ENCODE peak calls at places on chromosome 3, in six cellular contexts. S is CD8-positive, alpha-beta T cell; V is GM23338; C is lung; Z is testis; P is ascending aorta. B is an unnamed sample.

GRCh38 chr3:36729204-36730056 is 34.9 kb downstream of the DCLK3 start:
- DNase-seq in S (no peak), V (peak; percentile 59), C (no peak), Z (no peak), P (no peak), B (no peak)

GRCh38 chr3:103134023-103134724 is 699.4 kb downstream of the ZPLD1 start:
- DNase-seq in S (no peak), V (no peak), C (no peak), Z (no peak), P (no peak), B (no peak)

GRCh38 chr3:15272431-15273196 is 59.8 kb downstream of the SH3BP5 start:
- DNase-seq in S (no peak), V (peak; percentile 47), C (no peak), Z (peak; percentile 13), P (no peak), B (no peak)

GRCh38 chr3:142087676-142088075 is 61.7 kb downstream of the TFDP2 start:
- DNase-seq in S (no peak), V (no peak), C (no peak), Z (no peak), P (no peak), B (no peak)

GRCh38 chr3:119939087-119939486 is 155.2 kb downstream of the GSK3B start:
- DNase-seq in S (no peak), V (no peak), C (no peak), Z (no peak), P (no peak), B (no peak)

GRCh38 chr3:84194032-84194431 is 764.8 kb upstream of the CADM2 start:
- DNase-seq in S (no peak), V (no peak), C (no peak), Z (no peak), P (no peak), B (no peak)

GRCh38 chr3:174844746-174845145 is 14.4 kb upstream of the NAALADL2 start:
- DNase-seq in S (no peak), V (no peak), C (no peak), Z (no peak), P (no peak), B (no peak)

GRCh38 chr3:63067999-63068645 is 192.9 kb upstream of the CADPS start:
- DNase-seq in S (no peak), V (peak; percentile 80), C (no peak), Z (peak; percentile 34), P (no peak), B (no peak)

GRCh38 chr3:184815046-184815930 is 3.3 kb downstream of the VPS8 start:
- DNase-seq in S (no peak), V (no peak), C (no peak), Z (no peak), P (no peak), B (no peak)

GRCh38 chr3:48209438-48209837 is 13.9 kb upstream of the CAMP start:
- DNase-seq in S (no peak), V (no peak), C (no peak), Z (no peak), P (no peak), B (no peak)

GRCh38 chr3:74217467-74217866 is 397.0 kb downstream of the CNTN3 start:
- DNase-seq in S (no peak), V (no peak), C (no peak), Z (no peak), P (no peak), B (no peak)

GRCh38 chr3:185473290-185473815 is 25.5 kb downstream of the TMEM41A start:
- DNase-seq in S (no peak), V (no peak), C (no peak), Z (no peak), P (no peak), B (no peak)

GRCh38 chr3:36303286-36303685 is 77.0 kb upstream of the STAC start:
- DNase-seq in S (no peak), V (no peak), C (no peak), Z (no peak), P (no peak), B (no peak)

GRCh38 chr3:151209652-151210051 is 6.6 kb upstream of the GPR171 start:
- DNase-seq in S (no peak), V (no peak), C (no peak), Z (no peak), P (no peak), B (no peak)

GRCh38 chr3:4343258-4343657 is 40.1 kb downstream of the SETMAR start:
- DNase-seq in S (no peak), V (no peak), C (no peak), Z (no peak), P (no peak), B (no peak)
- H3K27ac ChIP-seq in S (no peak overlapping the region), V (no peak overlapping the region), C (no peak overlapping the region), Z (no peak overlapping the region), P (no peak overlapping the region), B (peak overlapping the region; percentile 51)

GRCh38 chr3:153339065-153339464 is 177.0 kb downstream of the RAP2B start:
- DNase-seq in S (no peak), V (no peak), C (no peak), Z (no peak), P (no peak), B (no peak)
- H3K27ac ChIP-seq in S (no peak overlapping the region), V (no peak overlapping the region), C (no peak overlapping the region), Z (no peak overlapping the region), P (no peak overlapping the region), B (no peak overlapping the region)

DNA sequence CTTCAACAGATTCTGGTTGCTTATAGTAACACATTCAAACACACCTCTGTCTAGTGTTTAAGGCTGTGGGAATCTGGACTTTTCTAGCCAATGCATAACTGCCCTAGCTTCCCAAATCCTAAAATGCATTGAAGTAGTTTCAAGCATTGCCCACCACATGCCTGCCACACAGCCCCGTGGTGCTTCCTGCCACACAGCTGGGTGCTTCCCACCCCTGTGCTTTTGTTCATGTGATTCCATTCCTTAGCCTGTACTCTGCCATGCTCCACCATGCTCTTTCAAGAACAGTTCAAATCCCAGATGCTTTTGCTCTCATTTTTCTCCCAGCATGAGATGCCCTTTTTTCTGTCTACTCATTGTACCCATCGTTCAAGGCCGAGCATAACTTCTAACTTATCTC is 2.3 kb upstream of the CMC1 start:
- DNase-seq in S (no peak), V (no peak), C (no peak), Z (no peak), P (no peak), B (no peak)
- H3K27ac ChIP-seq in S (no peak overlapping the region), V (no peak overlapping the region), C (no peak overlapping the region), Z (no peak overlapping the region), P (no peak overlapping the region), B (no peak overlapping the region)

GRCh38 chr3:58032186-58032585 is 24.0 kb downstream of the FLNB start:
- DNase-seq in S (no peak), V (no peak), C (no peak), Z (no peak), P (no peak), B (no peak)
- H3K27ac ChIP-seq in S (no peak overlapping the region), V (peak overlapping the region; percentile 68), C (no peak overlapping the region), Z (no peak overlapping the region), P (no peak overlapping the region), B (no peak overlapping the region)

DNA sequence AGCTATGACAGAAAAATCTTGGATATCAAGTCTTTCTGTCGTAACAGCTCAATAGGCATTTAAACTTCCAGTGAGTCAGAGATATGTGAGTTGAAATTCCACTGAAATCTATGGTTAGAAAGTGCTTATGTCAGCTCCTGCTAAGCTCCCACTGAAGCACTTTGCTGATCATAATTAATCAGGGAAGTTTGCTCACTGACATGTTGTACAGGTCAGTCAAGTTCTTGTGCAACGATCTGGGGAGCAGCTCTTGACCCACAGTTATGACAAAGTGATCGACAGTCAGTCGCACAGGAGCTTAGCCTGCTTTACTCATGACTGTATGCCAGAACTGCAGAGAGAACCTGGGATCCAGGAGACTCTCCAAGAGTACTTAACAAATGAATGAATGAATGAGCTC is 453.5 kb downstream of the SOX2 start:
- DNase-seq in S (no peak), V (no peak), C (peak; percentile 65), Z (no peak), P (no peak), B (no peak)
- H3K27ac ChIP-seq in S (no peak overlapping the region), V (no peak overlapping the region), C (no peak overlapping the region), Z (no peak overlapping the region), P (no peak overlapping the region), B (no peak overlapping the region)

GRCh38 chr3:197468167-197468566 is 87.6 kb downstream of the BDH1 start:
- DNase-seq in S (no peak), V (no peak), C (no peak), Z (no peak), P (no peak), B (no peak)
- H3K27ac ChIP-seq in S (no peak overlapping the region), V (no peak overlapping the region), C (no peak overlapping the region), Z (no peak overlapping the region), P (no peak overlapping the region), B (no peak overlapping the region)

DNA sequence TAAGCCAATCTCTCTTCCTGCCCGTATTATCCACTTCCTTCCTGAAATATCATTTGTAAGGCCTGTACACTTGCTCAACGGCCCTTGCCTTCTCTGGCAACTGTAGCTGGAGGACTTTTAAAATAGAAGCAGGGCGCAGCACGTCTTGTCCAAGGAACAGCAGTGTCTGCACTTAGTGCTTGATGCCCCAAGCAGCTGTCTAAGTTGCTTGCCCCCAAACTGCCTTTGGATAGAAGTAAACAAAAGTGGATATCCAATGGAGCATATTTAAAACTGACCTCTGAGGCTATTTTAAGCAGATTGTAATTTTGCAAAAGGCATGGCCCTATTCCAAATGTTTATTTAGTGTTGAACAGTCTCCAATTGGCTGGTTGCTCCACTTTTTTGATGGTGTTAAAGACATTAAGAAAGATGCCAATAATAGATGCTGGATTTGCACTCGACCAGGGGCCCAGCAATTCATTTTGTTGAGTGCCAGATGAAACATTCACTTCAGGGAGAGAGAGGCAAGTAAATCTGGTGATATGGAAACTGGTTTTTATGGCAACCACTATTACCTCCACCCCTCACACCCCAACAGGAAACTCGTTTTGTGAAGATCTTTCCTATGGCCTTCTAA is 526.8 kb upstream of the TBL1XR1 start:
- DNase-seq in S (no peak), V (no peak), C (peak; percentile 60), Z (peak; percentile 66), P (peak; percentile 23), B (no peak)
- H3K27ac ChIP-seq in S (no peak overlapping the region), V (no peak overlapping the region), C (peak overlapping the region; percentile 77), Z (no peak overlapping the region), P (peak overlapping the region; percentile 74), B (peak overlapping the region; percentile 2)

DNA sequence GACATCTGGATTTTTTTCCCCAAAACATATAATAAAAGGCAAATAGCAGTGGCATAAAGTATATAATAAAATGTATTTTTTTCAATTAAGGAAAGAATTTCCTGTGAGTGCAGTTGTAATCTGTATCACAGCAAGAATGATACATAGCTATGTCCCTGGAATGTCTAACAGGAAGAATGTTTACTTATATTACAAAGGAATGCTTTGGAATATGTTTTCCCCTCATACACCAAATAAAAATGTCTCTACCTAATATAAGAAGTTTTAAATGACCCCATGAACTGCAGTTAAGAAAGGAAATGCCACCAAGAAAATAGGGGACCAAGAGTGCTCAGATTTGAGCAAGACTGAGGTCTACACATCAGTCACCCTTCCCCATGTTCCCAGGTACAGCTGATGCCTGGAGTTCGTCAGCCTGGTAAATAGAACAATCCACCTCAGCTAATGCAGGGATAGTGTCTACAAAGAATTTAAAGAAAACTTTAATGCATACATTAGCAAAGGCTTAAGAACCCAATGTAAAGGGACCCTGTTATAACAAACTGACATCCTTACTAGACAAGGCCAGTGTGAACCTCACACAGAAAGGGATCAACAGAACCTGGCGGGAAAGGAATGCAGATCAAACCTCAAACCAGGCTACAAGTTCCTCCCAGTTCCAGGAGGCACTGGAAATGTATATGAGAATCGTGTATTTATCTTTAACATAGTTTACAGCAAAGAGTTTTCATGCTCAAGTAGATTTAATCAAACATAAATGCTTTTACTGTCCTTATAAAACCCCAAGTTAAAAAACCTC is 37.8 kb upstream of the ATP11B start:
- DNase-seq in S (no peak), V (no peak), C (no peak), Z (no peak), P (no peak), B (no peak)
- H3K27ac ChIP-seq in S (no peak overlapping the region), V (no peak overlapping the region), C (no peak overlapping the region), Z (no peak overlapping the region), P (no peak overlapping the region), B (no peak overlapping the region)